ENCODE peak calls at places on chromosomes 3 and 15, in five cellular contexts. G, S, Y, B and J are unnamed samples.

GRCh38 chr3:66449411-66449931 is 51.4 kb downstream of the LRIG1 start:
- DNase-seq in B (no peak), S (no peak), G (peak; percentile 34), Y (no peak), J (no peak)

GRCh38 chr3:124824286-124824915 is 62.8 kb downstream of the ITGB5 start:
- DNase-seq in S (no peak), G (no peak), B (no peak), Y (no peak), J (no peak)

GRCh38 chr3:160667452-160667851 is 9.5 kb upstream of the ARL14 start:
- DNase-seq in G (no peak), B (no peak), S (no peak), Y (peak; percentile 66), J (no peak)

GRCh38 chr3:30319713-30320112 is 286.7 kb upstream of the TGFBR2 start:
- DNase-seq in B (no peak), S (peak; percentile 6), G (peak; percentile 67), Y (no peak), J (no peak)

GRCh38 chr3:45832691-45833090 is 9.2 kb downstream of the LZTFL1 start:
- DNase-seq in Y (no peak), S (no peak), G (peak; percentile 33), B (no peak), J (no peak)

GRCh38 chr3:130300888-130301287 is 44.6 kb upstream of the COL6A5 start:
- DNase-seq in S (no peak), G (no peak), Y (no peak), B (no peak), J (no peak)

GRCh38 chr15:65939901-65940617 is 70.8 kb downstream of the RAB11A start:
- DNase-seq in B (no peak), G (peak; percentile 77), S (no peak), Y (peak; percentile 98), J (no peak)

GRCh38 chr15:78625621-78626280 is 5.0 kb upstream of the CHRNA3 start:
- DNase-seq in B (no peak), Y (no peak), G (no peak), S (no peak), J (peak; percentile 18)

GRCh38 chr3:141544697-141545096 is 57.9 kb downstream of the RASA2 start:
- DNase-seq in Y (no peak), B (no peak), G (no peak), S (no peak), J (no peak)

GRCh38 chr15:23422099-23422945 is 24.7 kb downstream of the GOLGA6L2 start:
- DNase-seq in S (no peak), Y (no peak), B (no peak), G (peak; percentile 1), J (no peak)

GRCh38 chr3:49132437-49133225 is at the start of gene LAMB2:
- DNase-seq in B (peak; percentile 72), S (no peak), Y (peak; percentile 54), G (peak; percentile 85), J (no peak)
- TF ChIP-seq CTCF in B (no peak), S (no peak), Y (peak; percentile 30), G (no peak), J (no peak)

GRCh38 chr15:84863480-84864428 is 20.7 kb upstream of the SLC28A1 start:
- DNase-seq in S (no peak), G (peak; percentile 70), Y (no peak), B (no peak), J (no peak)
- TF ChIP-seq CTCF in S (no peak), G (peak; percentile 24), Y (no peak), B (no peak), J (no peak)

DNA sequence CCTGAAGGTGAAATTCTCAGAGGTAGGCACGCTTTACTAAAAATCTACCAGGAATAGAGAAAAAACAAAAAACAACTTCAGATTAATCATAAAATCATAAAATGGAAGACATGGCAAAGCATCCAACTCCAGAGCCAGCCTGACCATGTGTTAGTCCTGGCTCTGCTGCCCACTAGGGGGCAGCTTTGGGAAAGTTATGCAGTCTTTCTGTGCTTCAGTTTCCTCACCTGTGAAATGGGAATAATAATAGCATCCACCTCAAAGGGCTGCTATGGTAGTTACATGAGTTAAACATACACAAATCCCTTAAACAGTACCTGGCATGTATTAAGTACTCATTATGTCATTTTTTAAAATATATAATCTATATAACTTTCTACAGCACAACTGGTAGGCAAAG is 52.3 kb downstream of the WNT5A start:
- DNase-seq in B (no peak), S (no peak), Y (no peak), G (peak; percentile 37), J (peak; percentile 20)
- TF ChIP-seq CTCF in B (no peak), S (no peak), Y (peak; percentile 56), G (peak; percentile 71), J (peak; percentile 74)

GRCh38 chr3:171194965-171195364 is 168.4 kb upstream of the SLC2A2 start:
- DNase-seq in B (no peak), S (no peak), Y (no peak), G (no peak), J (no peak)

GRCh38 chr3:171193693-171194092 is 167.2 kb upstream of the SLC2A2 start:
- DNase-seq in B (no peak), S (no peak), G (no peak), Y (no peak), J (no peak)

GRCh38 chr3:171192176-171192854 is 165.8 kb upstream of the SLC2A2 start:
- DNase-seq in S (no peak), G (peak; percentile 81), B (no peak), Y (peak; percentile 73), J (no peak)

GRCh38 chr3:171198781-171199472 is 172.4 kb upstream of the SLC2A2 start:
- DNase-seq in B (no peak), Y (peak; percentile 17), S (no peak), G (no peak), J (no peak)

GRCh38 chr3:171195686-171196085 is 169.2 kb upstream of the SLC2A2 start:
- DNase-seq in G (peak; percentile 38), Y (no peak), B (no peak), S (no peak), J (no peak)
- TF ChIP-seq CTCF in G (no peak), Y (peak; percentile 31), B (no peak), S (no peak), J (no peak)